ENCODE peak calls at places on chromosomes 5 and 9, in eight cellular contexts. X, M, L, B, J, C, F and E are unnamed samples.
A peak's percentile ranks its signal among the peaks of the same experiment; 100 is the strongest.

GRCh38 chr5:161851691-161852299 is 3.9 kb downstream of the GABRA1 start:
- DNase-seq in C (no peak), B (peak; percentile 30), M (no peak), J (no peak), F (no peak), X (no peak), L (no peak), E (no peak)

GRCh38 chr5:176573564-176574296 is 24.6 kb downstream of the CDHR2 start:
- DNase-seq in B (peak; percentile 77), L (peak; percentile 79), F (peak; percentile 84), J (no peak), C (peak; percentile 55), X (peak; percentile 44), M (peak; percentile 89), E (no peak)

GRCh38 chr5:128470663-128471062 is 67.4 kb downstream of the FBN2 start:
- DNase-seq in C (no peak), J (no peak), B (peak; percentile 35), X (no peak), M (no peak), L (no peak), F (no peak), E (no peak)

GRCh38 chr5:415928-416635 is 26.9 kb upstream of the EXOC3 start:
- DNase-seq in F (no peak), M (peak; percentile 69), B (no peak), C (no peak), L (no peak), X (no peak), J (no peak), E (no peak)

GRCh38 chr5:139893873-139894272 is 98.3 kb downstream of the PSD2 start:
- DNase-seq in B (no peak), X (no peak), F (no peak), M (no peak), L (no peak), J (no peak), C (no peak), E (no peak)

GRCh38 chr5:154467655-154468354 is 10.2 kb downstream of the HAND1 start:
- DNase-seq in M (peak; percentile 95), X (peak; percentile 37), J (peak; percentile 37), C (peak; percentile 50), L (peak; percentile 76), F (peak; percentile 92), B (peak; percentile 83), E (peak; percentile 38)

GRCh38 chr5:157217289-157218024 is 36.8 kb downstream of the ITK start:
- DNase-seq in M (no peak), F (no peak), L (peak; percentile 34), C (no peak), B (no peak), X (peak; percentile 49), J (no peak), E (no peak)

GRCh38 chr5:132369471-132370240 is at the start of gene SLC22A5:
- DNase-seq in C (peak; percentile 57), J (peak; percentile 49), X (peak; percentile 60), B (peak; percentile 84), L (peak; percentile 55), F (peak; percentile 85), M (peak; percentile 86), E (peak; percentile 41)

GRCh38 chr5:166581827-166582226 is 1709.6 kb upstream of the WWC1 start:
- DNase-seq in L (no peak), F (no peak), B (peak; percentile 52), J (no peak), C (no peak), M (no peak), X (no peak), E (no peak)

GRCh38 chr9:126674365-126675146 is 60.8 kb downstream of the LMX1B start:
- DNase-seq in J (no peak), L (no peak), X (no peak), B (no peak), F (no peak), M (no peak), C (no peak), E (no peak)

GRCh38 chr9:38004809-38005560 is 64.0 kb downstream of the SHB start:
- DNase-seq in F (no peak), B (no peak), X (no peak), J (no peak), M (no peak), C (no peak), L (no peak), E (no peak)

GRCh38 chr5:56075361-56075760 is 80.6 kb upstream of the IL6ST start:
- DNase-seq in F (peak; percentile 17), M (peak; percentile 60), X (no peak), J (no peak), C (no peak), B (no peak), L (no peak), E (no peak)